ENCODE peak calls at places on chromosomes 11 and 22, in four cellular contexts. B is CD8-positive, alpha-beta T cell; V is thoracic aorta; I is RWPE1. P is an unnamed sample.

GRCh38 chr11:124482362-124483147 is 37.1 kb upstream of the OR8B8 start:
- DNase-seq in V (no peak), B (no peak), I (peak), P (no peak)

GRCh38 chr11:111819161-111820058 is 52.0 kb downstream of the ALG9 start:
- DNase-seq in V (no peak), B (no peak), I (no peak), P (no peak)

GRCh38 chr11:10975287-10975721 is 117.5 kb upstream of the ZBED5 start:
- DNase-seq in V (no peak), B (no peak), I (no peak), P (no peak)

GRCh38 chr22:50544078-50544745 is 1.5 kb upstream of the KLHDC7B start:
- DNase-seq in B (peak), V (no peak), I (no peak), P (peak)

GRCh38 chr22:43957871-43958270 is 2.6 kb downstream of the SAMM50 start:
- DNase-seq in I (no peak), B (no peak), V (no peak), P (no peak)

GRCh38 chr11:63537293-63538101 is 889 bp downstream of the PLAAT4 start:
- DNase-seq in B (no peak), V (peak), I (no peak), P (no peak)

GRCh38 chr11:32962016-32962415 is 53.7 kb upstream of the DEPDC7 start:
- DNase-seq in V (no peak), I (no peak), B (no peak), P (no peak)

GRCh38 chr11:102577182-102577581 is 46.6 kb upstream of the MMP7 start:
- DNase-seq in B (no peak), V (no peak), I (no peak), P (no peak)

GRCh38 chr22:37749831-37750595 is 53.2 kb downstream of the TRIOBP start:
- DNase-seq in I (peak), B (no peak), V (no peak), P (no peak)

GRCh38 chr11:15913261-15913660 is 443.1 kb downstream of the SOX6 start:
- DNase-seq in I (no peak), B (no peak), V (no peak), P (no peak)

GRCh38 chr11:113553905-113554304 is 78.7 kb upstream of the DRD2 start:
- DNase-seq in V (no peak), I (no peak), B (no peak), P (no peak)

GRCh38 chr22:25942989-25943411 is 201.0 kb downstream of the MYO18B start:
- DNase-seq in I (no peak), V (no peak), B (no peak), P (no peak)

GRCh38 chr11:72297828-72298227 is 53.9 kb upstream of the PHOX2A start:
- DNase-seq in B (no peak), I (no peak), V (no peak), P (no peak)

GRCh38 chr11:4026389-4026788 is 68.2 kb upstream of the RRM1 start:
- DNase-seq in V (no peak), I (no peak), B (no peak), P (no peak)

GRCh38 chr22:30290679-30291333 is 1.5 kb upstream of the CASTOR1 start:
- DNase-seq in I (peak), V (peak), B (no peak), P (no peak)

GRCh38 chr11:112628676-112629075 is 332.5 kb upstream of the NCAM1 start:
- DNase-seq in B (no peak), I (no peak), V (no peak), P (no peak)

GRCh38 chr11:65013692-65014145 is 241 bp upstream of the ARL2 start:
- DNase-seq in B (peak), I (peak), V (peak), P (no peak)
- TF ChIP-seq CTCF in B (peak), I (no peak), V (no peak), P (no peak)

GRCh38 chr11:12941671-12942070 is 67.4 kb upstream of the RASSF10 start:
- DNase-seq in V (no peak), I (no peak), B (no peak), P (no peak)

GRCh38 chr11:12938590-12939247 is 70.4 kb upstream of the RASSF10 start:
- DNase-seq in B (no peak), I (no peak), V (no peak), P (no peak)

GRCh38 chr11:12943276-12943675 is 65.8 kb upstream of the RASSF10 start:
- DNase-seq in I (no peak), B (no peak), V (no peak), P (no peak)

GRCh38 chr11:12944889-12945288 is 64.2 kb upstream of the RASSF10 start:
- DNase-seq in B (no peak), I (no peak), V (no peak), P (no peak)

GRCh38 chr11:12942157-12942556 is 67.0 kb upstream of the RASSF10 start:
- DNase-seq in V (no peak), I (no peak), B (no peak), P (no peak)
- TF ChIP-seq CTCF in V (no peak), I (no peak), B (no peak), P (peak)

DNA sequence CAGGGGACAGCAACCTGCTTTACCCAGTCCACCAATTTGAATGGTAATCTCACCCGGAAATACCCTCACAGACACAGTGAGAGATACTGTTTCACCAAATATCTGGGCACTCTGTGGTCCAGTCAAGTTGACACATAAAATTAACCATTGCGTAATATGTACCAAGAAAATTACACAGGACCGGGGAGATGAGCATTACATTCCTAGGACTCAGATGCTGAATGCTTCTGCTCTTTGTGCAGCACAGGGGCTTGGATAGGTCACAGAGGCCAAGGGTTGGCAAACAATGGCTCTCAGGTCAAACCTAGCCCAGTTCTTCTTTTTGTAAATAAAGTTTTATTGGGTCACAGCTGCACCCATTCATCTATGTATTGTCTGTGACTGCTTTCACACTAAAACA is 557.2 kb downstream of the MN1 start:
- DNase-seq in B (no peak), I (no peak), V (no peak), P (no peak)
- TF ChIP-seq CTCF in B (no peak), I (no peak), V (no peak), P (no peak)

GRCh38 chr11:31922450-31922849 is 111.3 kb upstream of the PAX6 start:
- DNase-seq in I (no peak), V (no peak), B (no peak), P (no peak)
- TF ChIP-seq CTCF in I (no peak), V (no peak), B (no peak), P (no peak)

DNA sequence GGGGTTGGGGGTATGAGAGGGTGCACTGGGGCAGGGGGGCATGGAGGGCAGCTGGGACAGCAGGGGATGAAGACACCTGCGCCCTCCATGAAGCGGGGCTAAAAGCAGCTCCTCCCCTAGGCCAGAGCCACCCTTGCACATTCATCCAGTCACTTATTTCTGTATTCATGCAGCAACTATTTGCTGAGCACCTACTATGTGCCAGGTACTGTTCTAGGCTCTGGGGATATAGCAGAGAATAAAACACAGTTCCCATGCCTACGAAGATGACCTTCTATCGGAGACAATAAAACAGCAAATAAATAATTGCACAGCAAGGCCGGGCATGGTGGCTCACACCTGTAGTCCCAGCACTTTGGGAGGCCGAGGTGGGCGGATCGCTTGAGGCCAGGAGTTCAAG is 5.3 kb downstream of the ALDH3B1 start:
- DNase-seq in B (no peak), V (no peak), I (no peak), P (no peak)
- TF ChIP-seq CTCF in B (no peak), V (no peak), I (no peak), P (no peak)

P was measured in progenitor cell of endocrine pancreas.